ENCODE peak calls at places on chromosomes 3 and 15, in four cellular contexts. One of them, this sample, is unnamed.

GRCh38 chr3:195895078-195895899 is 13.1 kb downstream of the TNK2 start:
- DNase-seq in HCT116: peak; percentile 37
- DNase-seq in lower lobe of right lung: peak; percentile 71
- DNase-seq in tibial artery: peak; percentile 54
- DNase-seq in this sample: no peak

GRCh38 chr3:194139977-194140351 is 4.0 kb downstream of the HES1 start:
- DNase-seq in HCT116: no peak
- DNase-seq in tibial artery: no peak
- DNase-seq in lower lobe of right lung: no peak
- DNase-seq in this sample: no peak

GRCh38 chr15:69468241-69469121 is 15.9 kb downstream of the RPLP1 start:
- DNase-seq in lower lobe of right lung: peak; percentile 80
- DNase-seq in tibial artery: no peak
- DNase-seq in HCT116: no peak
- DNase-seq in this sample: peak; percentile 64

GRCh38 chr3:69791111-69791510 is 51.8 kb downstream of the MITF start:
- DNase-seq in HCT116: no peak
- DNase-seq in lower lobe of right lung: peak; percentile 85
- DNase-seq in tibial artery: peak; percentile 87
- DNase-seq in this sample: peak; percentile 87

GRCh38 chr3:29057326-29057725 is 223.5 kb upstream of the RBMS3 start:
- DNase-seq in HCT116: no peak
- DNase-seq in tibial artery: no peak
- DNase-seq in lower lobe of right lung: no peak
- DNase-seq in this sample: no peak

GRCh38 chr3:60169755-60170154 is 1081.5 kb downstream of the FHIT start:
- DNase-seq in lower lobe of right lung: no peak
- DNase-seq in tibial artery: no peak
- DNase-seq in HCT116: no peak
- DNase-seq in this sample: no peak

GRCh38 chr3:46368569-46368968 is 2.2 kb upstream of the CCR5 start:
- DNase-seq in lower lobe of right lung: peak; percentile 78
- DNase-seq in tibial artery: peak; percentile 44
- DNase-seq in HCT116: no peak
- DNase-seq in this sample: peak; percentile 81

GRCh38 chr3:55167586-55168317 is 239.9 kb upstream of the LRTM1 start:
- DNase-seq in HCT116: no peak
- DNase-seq in lower lobe of right lung: no peak
- DNase-seq in tibial artery: no peak
- DNase-seq in this sample: no peak

GRCh38 chr3:187274315-187274976 is 17.1 kb downstream of the MASP1 start:
- DNase-seq in tibial artery: no peak
- DNase-seq in HCT116: no peak
- DNase-seq in lower lobe of right lung: no peak
- DNase-seq in this sample: no peak

GRCh38 chr15:100166313-100166712 is 175.5 kb downstream of the ADAMTS17 start:
- DNase-seq in tibial artery: no peak
- DNase-seq in lower lobe of right lung: no peak
- DNase-seq in HCT116: no peak
- DNase-seq in this sample: no peak

GRCh38 chr3:169659096-169659521 is 4.4 kb downstream of the MECOM start:
- DNase-seq in tibial artery: no peak
- DNase-seq in HCT116: no peak
- DNase-seq in lower lobe of right lung: no peak
- DNase-seq in this sample: no peak

GRCh38 chr3:14352002-14352627 is 50.3 kb upstream of the SLC6A6 start:
- DNase-seq in tibial artery: no peak
- DNase-seq in HCT116: peak; percentile 91
- DNase-seq in lower lobe of right lung: no peak
- DNase-seq in this sample: no peak

GRCh38 chr3:25291524-25291923 is 136.5 kb upstream of the RARB start:
- DNase-seq in lower lobe of right lung: no peak
- DNase-seq in tibial artery: no peak
- DNase-seq in HCT116: no peak
- DNase-seq in this sample: no peak

GRCh38 chr15:76012021-76012551 is at the start of gene NRG4:
- DNase-seq in tibial artery: no peak
- DNase-seq in lower lobe of right lung: no peak
- DNase-seq in HCT116: peak; percentile 10
- DNase-seq in this sample: no peak

GRCh38 chr3:65617209-65617608 is 421.5 kb downstream of the MAGI1 start:
- DNase-seq in tibial artery: no peak
- DNase-seq in lower lobe of right lung: no peak
- DNase-seq in HCT116: no peak
- DNase-seq in this sample: no peak

GRCh38 chr15:75809986-75810750 is 33.1 kb upstream of the UBE2Q2 start:
- DNase-seq in tibial artery: no peak
- DNase-seq in lower lobe of right lung: no peak
- DNase-seq in HCT116: peak; percentile 45
- DNase-seq in this sample: no peak

GRCh38 chr15:70526221-70526973 is 237.0 kb downstream of the UACA start:
- DNase-seq in tibial artery: peak; percentile 44
- DNase-seq in lower lobe of right lung: no peak
- DNase-seq in HCT116: peak; percentile 45
- DNase-seq in this sample: no peak

GRCh38 chr3:45777111-45777752 is 19.1 kb downstream of the SLC6A20 start:
- DNase-seq in tibial artery: no peak
- DNase-seq in lower lobe of right lung: no peak
- DNase-seq in HCT116: no peak
- DNase-seq in this sample: no peak

GRCh38 chr3:39882111-39882510 is 72.7 kb downstream of the MYRIP start:
- DNase-seq in lower lobe of right lung: no peak
- DNase-seq in HCT116: no peak
- DNase-seq in tibial artery: no peak
- DNase-seq in this sample: no peak

GRCh38 chr3:10774825-10775224 is 41.2 kb upstream of the SLC6A11 start:
- DNase-seq in tibial artery: no peak
- DNase-seq in lower lobe of right lung: no peak
- DNase-seq in HCT116: no peak
- DNase-seq in this sample: no peak

GRCh38 chr15:61621146-61621545 is 392.0 kb upstream of the RORA start:
- DNase-seq in HCT116: no peak
- DNase-seq in tibial artery: no peak
- DNase-seq in lower lobe of right lung: no peak
- DNase-seq in this sample: no peak

GRCh38 chr3:128878556-128879124 is 780 bp upstream of the ACAD9 start:
- DNase-seq in HCT116: no peak
- DNase-seq in lower lobe of right lung: no peak
- DNase-seq in tibial artery: peak; percentile 25
- DNase-seq in this sample: peak; percentile 69

GRCh38 chr3:179829391-179829790 is 176.6 kb downstream of the USP13 start:
- DNase-seq in lower lobe of right lung: no peak
- DNase-seq in HCT116: no peak
- DNase-seq in tibial artery: no peak
- DNase-seq in this sample: no peak

GRCh38 chr15:100030586-100031249 is 297.5 kb upstream of the LYSMD4 start:
- DNase-seq in HCT116: no peak
- DNase-seq in tibial artery: no peak
- DNase-seq in lower lobe of right lung: no peak
- DNase-seq in this sample: no peak

GRCh38 chr3:57007513-57008415 is 52.7 kb upstream of the SPATA12 start:
- DNase-seq in lower lobe of right lung: peak; percentile 45
- DNase-seq in HCT116: peak; percentile 54
- DNase-seq in tibial artery: peak; percentile 85
- DNase-seq in this sample: peak; percentile 90

GRCh38 chr15:79962178-79962577 is 8.8 kb downstream of the BCL2A1 start:
- DNase-seq in lower lobe of right lung: no peak
- DNase-seq in HCT116: no peak
- DNase-seq in tibial artery: no peak
- DNase-seq in this sample: no peak

GRCh38 chr15:50304856-50305255 is 39.3 kb upstream of the HDC start:
- DNase-seq in lower lobe of right lung: no peak
- DNase-seq in HCT116: no peak
- DNase-seq in tibial artery: no peak
- DNase-seq in this sample: no peak

GRCh38 chr15:73002509-73002908 is 49.8 kb upstream of the NEO1 start:
- DNase-seq in lower lobe of right lung: no peak
- DNase-seq in tibial artery: no peak
- DNase-seq in HCT116: no peak
- DNase-seq in this sample: no peak

GRCh38 chr3:51676102-51676640 is 5.1 kb downstream of the TEX264 start:
- DNase-seq in lower lobe of right lung: no peak
- DNase-seq in HCT116: no peak
- DNase-seq in tibial artery: no peak
- DNase-seq in this sample: no peak

GRCh38 chr15:71572452-71573053 is 237.8 kb upstream of the NR2E3 start:
- DNase-seq in HCT116: peak; percentile 23
- DNase-seq in lower lobe of right lung: peak; percentile 48
- DNase-seq in tibial artery: no peak
- DNase-seq in this sample: no peak

GRCh38 chr15:78979456-78980320 is 34.8 kb upstream of the CTSH start:
- DNase-seq in HCT116: peak; percentile 81
- DNase-seq in lower lobe of right lung: no peak
- DNase-seq in tibial artery: peak; percentile 38
- DNase-seq in this sample: peak; percentile 73

GRCh38 chr3:30934208-30934550 is 39.7 kb upstream of the GADL1 start:
- DNase-seq in tibial artery: no peak
- DNase-seq in HCT116: peak; percentile 40
- DNase-seq in lower lobe of right lung: no peak
- DNase-seq in this sample: no peak

GRCh38 chr3:183537295-183537730 is 18.2 kb downstream of the KLHL6 start:
- DNase-seq in tibial artery: peak; percentile 56
- DNase-seq in lower lobe of right lung: peak; percentile 69
- DNase-seq in HCT116: no peak
- DNase-seq in this sample: peak; percentile 48

GRCh38 chr3:43606274-43606673 is 15.5 kb downstream of the ANO10 start:
- DNase-seq in HCT116: no peak
- DNase-seq in lower lobe of right lung: no peak
- DNase-seq in tibial artery: no peak
- DNase-seq in this sample: no peak

GRCh38 chr3:183350164-183350563 is 78.3 kb downstream of the MCF2L2 start:
- DNase-seq in tibial artery: no peak
- DNase-seq in HCT116: no peak
- DNase-seq in lower lobe of right lung: no peak
- DNase-seq in this sample: no peak

GRCh38 chr15:70276401-70276800 is 178.7 kb upstream of the TLE3 start:
- DNase-seq in lower lobe of right lung: no peak
- DNase-seq in HCT116: no peak
- DNase-seq in tibial artery: no peak
- DNase-seq in this sample: no peak

GRCh38 chr3:67635257-67635656 is 19.2 kb downstream of the SUCLG2 start:
- DNase-seq in tibial artery: no peak
- DNase-seq in HCT116: no peak
- DNase-seq in lower lobe of right lung: no peak
- DNase-seq in this sample: no peak

GRCh38 chr3:188720636-188721035 is 451.1 kb upstream of the TPRG1 start:
- DNase-seq in lower lobe of right lung: no peak
- DNase-seq in tibial artery: no peak
- DNase-seq in HCT116: no peak
- DNase-seq in this sample: no peak

This sample was measured in ascending aorta.